ENCODE peak calls at places on chromosome 17, in six cellular contexts. J is GM23338, T is T-cell, S is GDM1, B is cerebellar cortex, I is tibial artery. D is an unnamed sample.

GRCh38 chr17:73365203-73365933 is 53.6 kb upstream of the CDC42EP4 start:
- DNase-seq in I (no peak), B (no peak), S (no peak), T (no peak), J (no peak), D (no peak)

GRCh38 chr17:73929860-73930430 is 273.5 kb upstream of the RPL38 start:
- DNase-seq in T (no peak), B (no peak), J (peak; percentile 38), S (no peak), I (no peak), D (no peak)

GRCh38 chr17:491086-492014 is 138.7 kb upstream of the RPH3AL start:
- DNase-seq in S (no peak), T (no peak), I (no peak), B (peak; percentile 40), J (peak; percentile 77), D (no peak)

GRCh38 chr17:1110844-1111598 is 68.8 kb downstream of the ABR start:
- DNase-seq in J (no peak), S (peak; percentile 62), T (no peak), B (no peak), I (peak; percentile 97), D (peak; percentile 62)

GRCh38 chr17:1762233-1762905 is 509 bp downstream of the SERPINF1 start:
- DNase-seq in B (no peak), I (no peak), S (no peak), T (no peak), J (peak; percentile 42), D (peak; percentile 57)

GRCh38 chr17:4771519-4772234 is at the start of gene TM4SF5:
- DNase-seq in S (no peak), I (no peak), J (no peak), T (no peak), B (no peak), D (no peak)

GRCh38 chr17:71790791-71791190 is 330.0 kb upstream of the SOX9 start:
- DNase-seq in S (no peak), B (no peak), T (no peak), J (no peak), I (no peak), D (no peak)

GRCh38 chr17:72539981-72540897 is 419.4 kb downstream of the SOX9 start:
- DNase-seq in S (peak; percentile 50), B (peak; percentile 47), T (peak; percentile 38), I (peak; percentile 80), J (peak; percentile 71), D (peak; percentile 10)

GRCh38 chr17:8225813-8226535 is 15.6 kb upstream of the AURKB start:
- DNase-seq in J (peak; percentile 85), B (peak; percentile 79), I (peak; percentile 75), T (peak; percentile 77), S (no peak), D (no peak)

GRCh38 chr17:78953356-78954350 is 26.1 kb downstream of the LGALS3BP start:
- DNase-seq in J (no peak), B (peak; percentile 29), T (no peak), I (no peak), S (no peak), D (no peak)

GRCh38 chr17:58060596-58061191 is 22.5 kb upstream of the DYNLL2 start:
- DNase-seq in B (peak; percentile 85), J (no peak), S (no peak), I (no peak), T (no peak), D (no peak)

GRCh38 chr17:1905190-1905919 is 75.5 kb downstream of the RPA1 start:
- DNase-seq in I (no peak), J (no peak), T (no peak), S (no peak), B (peak; percentile 85), D (no peak)

GRCh38 chr17:74531231-74531761 is at the start of gene CD300LB:
- DNase-seq in S (no peak), I (peak; percentile 57), T (no peak), B (no peak), J (no peak), D (no peak)

GRCh38 chr17:66508896-66509843 is 206.8 kb downstream of the PRKCA start:
- DNase-seq in I (no peak), S (no peak), J (no peak), B (no peak), T (no peak), D (peak; percentile 84)

GRCh38 chr17:5042152-5043022 is 7.2 kb upstream of the SLC52A1 start:
- DNase-seq in J (no peak), I (no peak), S (no peak), T (peak; percentile 11), B (no peak), D (no peak)

GRCh38 chr17:69335018-69335417 is 8.1 kb upstream of the ABCA5 start:
- DNase-seq in B (no peak), I (no peak), S (peak; percentile 1), T (no peak), J (peak; percentile 75), D (no peak)

GRCh38 chr17:29582254-29582765 is 7.1 kb downstream of the GIT1 start:
- DNase-seq in I (no peak), T (no peak), B (peak; percentile 43), S (no peak), J (no peak), D (no peak)